ENCODE peak calls at places on chromosome 21, in ten cellular contexts. V is tibial artery, N is HT1080, G is endothelial cell, E is mucosa of descending colon, H is RWPE2, Z is tibial nerve, C is HEK293T, L is GM20000, X is fibroblast of the aortic adventitia. K is an unnamed sample.

GRCh38 chr21:21897275-21897883 is 899.2 kb downstream of the NCAM2 start:
- DNase-seq in V (no peak), N (peak), G (no peak), E (no peak), H (no peak), Z (no peak), C (no peak), L (no peak), X (no peak), K (peak)

GRCh38 chr21:36260030-36260787 is 59.8 kb upstream of the MORC3 start:
- DNase-seq in V (peak), N (peak), G (peak), E (no peak), H (no peak), Z (peak), C (peak), L (peak), X (peak), K (peak)

GRCh38 chr21:37166733-37167132 is 93.7 kb downstream of the TTC3 start:
- DNase-seq in V (no peak), N (peak), G (no peak), E (no peak), H (no peak), Z (no peak), C (no peak), L (peak), X (peak), K (no peak)

GRCh38 chr21:33109574-33110339 is 39.8 kb downstream of the OLIG1 start:
- DNase-seq in V (no peak), N (no peak), G (peak), E (no peak), H (no peak), Z (no peak), C (peak), L (no peak), X (no peak), K (no peak)

GRCh38 chr21:15667824-15668223 is 62.0 kb upstream of the USP25 start:
- DNase-seq in V (no peak), N (no peak), G (no peak), E (no peak), H (no peak), Z (no peak), C (no peak), L (no peak), X (no peak), K (no peak)

GRCh38 chr21:34889287-34889536 is 159.9 kb downstream of the RUNX1 start:
- DNase-seq in V (peak), N (peak), G (peak), E (peak), H (no peak), Z (no peak), C (peak), L (no peak), X (peak), K (no peak)

GRCh38 chr21:46153259-46154154 is 1.9 kb downstream of the FTCD start:
- DNase-seq in V (peak), N (peak), G (peak), E (peak), H (peak), Z (no peak), C (peak), L (peak), X (peak), K (no peak)

GRCh38 chr21:45057886-45058285 is 16.5 kb upstream of the ADARB1 start:
- DNase-seq in V (no peak), N (no peak), G (no peak), E (no peak), H (no peak), Z (no peak), C (no peak), L (no peak), X (no peak), K (no peak)

GRCh38 chr21:39014751-39015150 is 168.5 kb downstream of the PSMG1 start:
- DNase-seq in V (no peak), N (peak), G (no peak), E (no peak), H (no peak), Z (no peak), C (no peak), L (no peak), X (peak), K (peak)